ENCODE peak calls at places on chromosomes 7 and 10, in nine cellular contexts. A, G, P, E, W, U, Q, N and R are unnamed samples.

GRCh38 chr10:25112016-25112415 is 62.8 kb upstream of the GPR158 start:
- DNase-seq in E (no peak), G (no peak), A (no peak), Q (no peak), N (no peak), W (no peak), P (no peak), U (no peak), R (no peak)

GRCh38 chr7:134662166-134662870 is 15.7 kb downstream of the BPGM start:
- DNase-seq in A (no peak), W (peak; percentile 40), Q (no peak), E (no peak), U (no peak), G (no peak), P (no peak), N (no peak), R (no peak)

GRCh38 chr7:69699949-69700715 is 101.9 kb downstream of the AUTS2 start:
- DNase-seq in Q (no peak), P (no peak), G (no peak), W (no peak), N (no peak), E (no peak), U (no peak), A (no peak), R (no peak)

GRCh38 chr10:119973261-119973660 is 80.7 kb downstream of the SEC23IP start:
- DNase-seq in E (no peak), P (no peak), U (no peak), W (no peak), N (no peak), Q (no peak), G (no peak), A (no peak), R (no peak)

GRCh38 chr7:18174996-18175395 is 147.3 kb upstream of the PRPS1L1 start:
- DNase-seq in E (peak; percentile 45), G (no peak), U (no peak), W (no peak), P (no peak), N (no peak), Q (no peak), A (no peak), R (no peak)

GRCh38 chr7:29565186-29565540 is 1.5 kb downstream of the PRR15 start:
- DNase-seq in E (no peak), W (no peak), G (no peak), U (no peak), N (no peak), A (no peak), P (no peak), Q (peak; percentile 27), R (no peak)

GRCh38 chr7:156732091-156732621 is 91.6 kb downstream of the RNF32 start:
- DNase-seq in W (peak; percentile 9), Q (no peak), E (no peak), G (no peak), P (no peak), N (no peak), U (no peak), A (no peak), R (no peak)

GRCh38 chr10:133124357-133125211 is 35.4 kb upstream of the KNDC1 start:
- DNase-seq in G (no peak), W (no peak), U (peak; percentile 56), A (peak; percentile 55), E (no peak), P (peak; percentile 68), Q (no peak), N (no peak), R (peak; percentile 19)

GRCh38 chr10:121043124-121043849 is 192.1 kb downstream of the WDR11 start:
- DNase-seq in Q (no peak), A (no peak), P (peak; percentile 14), N (no peak), G (no peak), E (no peak), U (no peak), W (no peak), R (no peak)

GRCh38 chr7:26603631-26604030 is 260.8 kb downstream of the SKAP2 start:
- DNase-seq in E (no peak), A (no peak), U (no peak), P (no peak), G (no peak), W (no peak), N (no peak), Q (no peak), R (no peak)

GRCh38 chr7:74365320-74366022 is 76.3 kb downstream of the CLIP2 start:
- DNase-seq in P (peak; percentile 70), G (no peak), Q (peak; percentile 37), U (no peak), E (peak; percentile 83), N (no peak), A (no peak), W (peak; percentile 21), R (no peak)

GRCh38 chr7:42264702-42265101 is 27.7 kb upstream of the GLI3 start:
- DNase-seq in N (no peak), G (no peak), U (no peak), P (no peak), Q (no peak), A (no peak), W (no peak), E (no peak), R (no peak)

GRCh38 chr10:69087600-69088470 is at the start of gene SRGN:
- DNase-seq in W (peak; percentile 62), Q (peak; percentile 95), G (peak; percentile 56), P (no peak), A (no peak), E (peak; percentile 95), U (peak; percentile 57), N (peak; percentile 72), R (peak; percentile 46)

GRCh38 chr7:111459757-111460280 is 102.5 kb downstream of the IMMP2L start:
- DNase-seq in G (no peak), E (no peak), Q (no peak), P (no peak), A (no peak), U (no peak), N (no peak), W (no peak), R (no peak)

GRCh38 chr10:60951272-60951724 is 7.3 kb upstream of the RHOBTB1 start:
- DNase-seq in A (no peak), U (no peak), E (peak; percentile 46), G (no peak), Q (peak; percentile 42), N (no peak), P (no peak), W (no peak), R (no peak)

GRCh38 chr7:1492640-1493039 is 11.5 kb downstream of the INTS1 start:
- DNase-seq in N (no peak), Q (no peak), E (no peak), U (no peak), A (no peak), G (no peak), W (no peak), P (no peak), R (no peak)

GRCh38 chr7:23430902-23431259 is 39.4 kb downstream of the IGF2BP3 start:
- DNase-seq in N (no peak), E (no peak), G (no peak), U (no peak), W (no peak), P (no peak), Q (no peak), A (no peak), R (no peak)
- TF ChIP-seq CTCF in N (no peak), E (no peak), G (no peak), U (no peak), W (no peak), P (no peak), Q (no peak), A (no peak), R (no peak)

GRCh38 chr10:77177589-77177988 is 460.0 kb downstream of the KCNMA1 start:
- DNase-seq in W (no peak), E (no peak), U (no peak), G (no peak), A (no peak), Q (no peak), P (no peak), N (no peak), R (no peak)

GRCh38 chr10:77177161-77177560 is 460.4 kb downstream of the KCNMA1 start:
- DNase-seq in P (no peak), E (no peak), W (no peak), N (no peak), U (no peak), Q (no peak), A (no peak), G (no peak), R (no peak)

GRCh38 chr10:77176224-77176623 is 461.4 kb downstream of the KCNMA1 start:
- DNase-seq in P (no peak), U (no peak), A (no peak), Q (no peak), G (no peak), E (no peak), W (no peak), N (no peak), R (no peak)

GRCh38 chr10:77175631-77176222 is 461.9 kb downstream of the KCNMA1 start:
- DNase-seq in U (no peak), Q (no peak), A (no peak), G (no peak), N (no peak), P (no peak), E (no peak), W (no peak), R (no peak)

GRCh38 chr10:77173615-77174461 is 463.8 kb downstream of the KCNMA1 start:
- DNase-seq in N (peak; percentile 53), E (peak; percentile 87), Q (peak; percentile 85), W (peak; percentile 43), G (peak; percentile 43), U (peak; percentile 61), P (peak; percentile 86), A (peak; percentile 69), R (peak; percentile 66)
- TF ChIP-seq CTCF in N (peak; percentile 80), E (peak; percentile 84), Q (peak; percentile 96), W (peak; percentile 97), G (peak; percentile 88), U (peak; percentile 85), P (peak; percentile 91), A (peak; percentile 94), R (no peak)

GRCh38 chr7:15707570-15707969 is 21.1 kb upstream of the MEOX2 start:
- DNase-seq in N (no peak), U (no peak), G (no peak), A (no peak), Q (no peak), W (no peak), E (no peak), P (no peak), R (no peak)

GRCh38 chr7:15709978-15710377 is 23.5 kb upstream of the MEOX2 start:
- DNase-seq in G (no peak), N (no peak), U (no peak), P (no peak), W (no peak), E (no peak), Q (no peak), A (no peak), R (no peak)
- TF ChIP-seq CTCF in G (no peak), N (no peak), U (no peak), P (no peak), W (no peak), E (no peak), Q (no peak), A (no peak), R (no peak)

DNA sequence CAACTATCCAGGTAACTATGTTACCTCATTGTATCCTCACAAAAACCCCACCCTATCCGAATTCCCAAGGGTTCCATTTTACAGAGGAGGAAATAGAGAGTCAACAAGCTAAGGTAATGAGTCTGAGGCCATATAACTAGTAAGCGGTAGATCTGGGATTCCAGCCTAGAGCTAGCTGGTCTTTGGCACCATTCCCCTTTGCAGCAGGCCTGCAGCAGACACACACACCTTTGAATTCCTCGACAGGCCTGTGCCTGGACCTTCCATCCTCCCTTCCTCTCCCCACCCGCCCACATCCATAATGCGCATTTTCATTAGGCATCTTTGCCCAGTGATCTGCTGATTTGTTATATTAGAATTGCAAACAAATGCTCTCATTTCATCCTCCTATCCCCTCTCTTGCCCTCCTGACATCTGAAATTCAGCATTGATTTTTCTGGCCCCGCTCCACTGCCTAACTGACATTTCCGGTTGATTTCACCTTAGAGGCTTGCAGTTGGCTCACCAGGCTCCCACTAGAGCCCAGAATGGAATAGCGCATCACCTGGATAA is 129.5 kb downstream of the PLXNA4 start:
- DNase-seq in E (no peak), N (no peak), U (no peak), A (no peak), G (no peak), Q (no peak), P (no peak), W (no peak), R (no peak)
- TF ChIP-seq CTCF in E (no peak), N (no peak), U (no peak), A (no peak), G (no peak), Q (no peak), P (no peak), W (no peak), R (no peak)